ENCODE peak calls at places on chromosomes 3 and 15, in seven cellular contexts. One of them, this sample, is unnamed.

GRCh38 chr3:40800343-40800742 is 275.6 kb downstream of the ZNF621 start:
- DNase-seq in aorta: no peak
- DNase-seq in heart right ventricle: no peak
- DNase-seq in heart left ventricle: peak; percentile 35
- DNase-seq in cardiac muscle cell: peak; percentile 94
- DNase-seq in transverse colon: peak; percentile 17
- DNase-seq in OCI-LY7: no peak
- DNase-seq in this sample: peak; percentile 29

GRCh38 chr15:27036210-27036609 is 65.2 kb downstream of the GABRG3 start:
- DNase-seq in heart left ventricle: no peak
- DNase-seq in heart right ventricle: no peak
- DNase-seq in OCI-LY7: no peak
- DNase-seq in cardiac muscle cell: no peak
- DNase-seq in transverse colon: no peak
- DNase-seq in aorta: no peak
- DNase-seq in this sample: no peak

GRCh38 chr3:167728176-167728575 is 6.5 kb downstream of the PDCD10 start:
- DNase-seq in cardiac muscle cell: peak; percentile 65
- DNase-seq in aorta: no peak
- DNase-seq in OCI-LY7: no peak
- DNase-seq in heart right ventricle: no peak
- DNase-seq in heart left ventricle: no peak
- DNase-seq in transverse colon: no peak
- DNase-seq in this sample: no peak

GRCh38 chr15:89680282-89680873 is 1.2 kb upstream of the PLIN1 start:
- DNase-seq in transverse colon: peak; percentile 76
- DNase-seq in heart right ventricle: no peak
- DNase-seq in OCI-LY7: no peak
- DNase-seq in cardiac muscle cell: peak; percentile 97
- DNase-seq in heart left ventricle: peak; percentile 65
- DNase-seq in aorta: no peak
- DNase-seq in this sample: peak; percentile 74

GRCh38 chr3:189937302-189938255 is 183.1 kb downstream of the P3H2 start:
- DNase-seq in cardiac muscle cell: peak; percentile 71
- DNase-seq in aorta: no peak
- DNase-seq in transverse colon: no peak
- DNase-seq in heart left ventricle: no peak
- DNase-seq in heart right ventricle: no peak
- DNase-seq in OCI-LY7: no peak
- DNase-seq in this sample: no peak

GRCh38 chr15:56715220-56715619 is 18.1 kb downstream of the ZNF280D start:
- DNase-seq in transverse colon: no peak
- DNase-seq in cardiac muscle cell: peak; percentile 42
- DNase-seq in heart left ventricle: no peak
- DNase-seq in heart right ventricle: no peak
- DNase-seq in aorta: no peak
- DNase-seq in OCI-LY7: no peak
- DNase-seq in this sample: no peak

GRCh38 chr3:63809607-63810006 is 9.5 kb upstream of the C3orf49 start:
- DNase-seq in OCI-LY7: no peak
- DNase-seq in heart right ventricle: no peak
- DNase-seq in transverse colon: no peak
- DNase-seq in cardiac muscle cell: no peak
- DNase-seq in aorta: no peak
- DNase-seq in heart left ventricle: no peak
- DNase-seq in this sample: no peak

GRCh38 chr3:16503191-16503776 is 10.2 kb downstream of the RFTN1 start:
- DNase-seq in aorta: no peak
- DNase-seq in heart right ventricle: no peak
- DNase-seq in heart left ventricle: no peak
- DNase-seq in transverse colon: no peak
- DNase-seq in OCI-LY7: no peak
- DNase-seq in cardiac muscle cell: no peak
- DNase-seq in this sample: no peak

GRCh38 chr3:17384567-17385296 is 357.7 kb downstream of the TBC1D5 start:
- DNase-seq in transverse colon: no peak
- DNase-seq in aorta: no peak
- DNase-seq in heart left ventricle: no peak
- DNase-seq in OCI-LY7: no peak
- DNase-seq in heart right ventricle: no peak
- DNase-seq in cardiac muscle cell: peak; percentile 30
- DNase-seq in this sample: no peak

GRCh38 chr3:63076357-63076756 is 201.1 kb upstream of the CADPS start:
- DNase-seq in OCI-LY7: no peak
- DNase-seq in heart right ventricle: no peak
- DNase-seq in transverse colon: no peak
- DNase-seq in cardiac muscle cell: no peak
- DNase-seq in heart left ventricle: no peak
- DNase-seq in aorta: no peak
- DNase-seq in this sample: no peak

GRCh38 chr3:106193876-106194275 is 325.1 kb upstream of the CBLB start:
- DNase-seq in transverse colon: no peak
- DNase-seq in OCI-LY7: no peak
- DNase-seq in heart right ventricle: no peak
- DNase-seq in cardiac muscle cell: no peak
- DNase-seq in aorta: no peak
- DNase-seq in heart left ventricle: no peak
- DNase-seq in this sample: no peak

GRCh38 chr15:63077952-63078351 is 35.4 kb downstream of the TPM1 start:
- DNase-seq in transverse colon: no peak
- DNase-seq in aorta: no peak
- DNase-seq in heart left ventricle: no peak
- DNase-seq in heart right ventricle: no peak
- DNase-seq in OCI-LY7: no peak
- DNase-seq in cardiac muscle cell: no peak
- DNase-seq in this sample: no peak

GRCh38 chr15:53747501-53748068 is 11.9 kb downstream of the WDR72 start:
- DNase-seq in heart left ventricle: no peak
- DNase-seq in cardiac muscle cell: no peak
- DNase-seq in aorta: no peak
- DNase-seq in transverse colon: no peak
- DNase-seq in OCI-LY7: no peak
- DNase-seq in heart right ventricle: no peak
- DNase-seq in this sample: no peak

GRCh38 chr3:22594990-22595389 is 608.1 kb upstream of the UBE2E2 start:
- DNase-seq in cardiac muscle cell: no peak
- DNase-seq in transverse colon: no peak
- DNase-seq in OCI-LY7: no peak
- DNase-seq in heart right ventricle: no peak
- DNase-seq in heart left ventricle: no peak
- DNase-seq in aorta: no peak
- DNase-seq in this sample: no peak

GRCh38 chr3:13822042-13822441 is 57.8 kb downstream of the WNT7A start:
- DNase-seq in cardiac muscle cell: no peak
- DNase-seq in heart left ventricle: no peak
- DNase-seq in transverse colon: no peak
- DNase-seq in heart right ventricle: no peak
- DNase-seq in OCI-LY7: no peak
- DNase-seq in aorta: peak; percentile 31
- DNase-seq in this sample: no peak

GRCh38 chr15:99114511-99115299 is 9.8 kb downstream of the SYNM start:
- DNase-seq in cardiac muscle cell: no peak
- DNase-seq in heart right ventricle: peak; percentile 38
- DNase-seq in transverse colon: no peak
- DNase-seq in OCI-LY7: no peak
- DNase-seq in aorta: no peak
- DNase-seq in heart left ventricle: no peak
- DNase-seq in this sample: no peak

GRCh38 chr3:159196316-159196715 is 394.5 kb downstream of the MFSD1 start:
- DNase-seq in heart left ventricle: no peak
- DNase-seq in heart right ventricle: no peak
- DNase-seq in transverse colon: no peak
- DNase-seq in aorta: no peak
- DNase-seq in cardiac muscle cell: no peak
- DNase-seq in OCI-LY7: no peak
- DNase-seq in this sample: no peak

GRCh38 chr3:194130807-194131589 is 5.0 kb upstream of the HES1 start:
- DNase-seq in aorta: no peak
- DNase-seq in OCI-LY7: peak; percentile 83
- DNase-seq in heart right ventricle: no peak
- DNase-seq in heart left ventricle: peak; percentile 29
- DNase-seq in cardiac muscle cell: peak; percentile 38
- DNase-seq in transverse colon: peak; percentile 62
- DNase-seq in this sample: no peak

GRCh38 chr15:58882243-58882642 is 51.2 kb downstream of the SLTM start:
- DNase-seq in aorta: no peak
- DNase-seq in OCI-LY7: no peak
- DNase-seq in transverse colon: no peak
- DNase-seq in heart left ventricle: no peak
- DNase-seq in cardiac muscle cell: no peak
- DNase-seq in heart right ventricle: no peak
- DNase-seq in this sample: no peak
- H3K36me3 ChIP-seq in aorta: peaks cover 6% of the 10 kb centered on the region
- H3K36me3 ChIP-seq in OCI-LY7: peaks cover 97% of the 10 kb centered on the region
- H3K36me3 ChIP-seq in transverse colon: peaks cover 88% of the 10 kb centered on the region
- H3K36me3 ChIP-seq in heart left ventricle: peaks cover 90% of the 10 kb centered on the region
- H3K36me3 ChIP-seq in cardiac muscle cell: peaks cover 72% of the 10 kb centered on the region
- H3K36me3 ChIP-seq in heart right ventricle: peaks cover 15% of the 10 kb centered on the region
- H3K36me3 ChIP-seq in this sample: no peaks in the 10 kb centered on the region

GRCh38 chr3:30632521-30632920 is 26.1 kb downstream of the TGFBR2 start:
- DNase-seq in heart left ventricle: no peak
- DNase-seq in heart right ventricle: no peak
- DNase-seq in aorta: no peak
- DNase-seq in transverse colon: no peak
- DNase-seq in cardiac muscle cell: no peak
- DNase-seq in OCI-LY7: no peak
- DNase-seq in this sample: no peak
- H3K4me1 ChIP-seq in heart left ventricle: peaks cover 69% of the 10 kb centered on the region
- H3K4me1 ChIP-seq in heart right ventricle: peaks cover 76% of the 10 kb centered on the region
- H3K4me1 ChIP-seq in aorta: peaks cover 8% of the 10 kb centered on the region
- H3K4me1 ChIP-seq in transverse colon: peaks cover 72% of the 10 kb centered on the region
- H3K4me1 ChIP-seq in cardiac muscle cell: peaks cover 12% of the 10 kb centered on the region
- H3K4me1 ChIP-seq in OCI-LY7: peaks cover 99% of the 10 kb centered on the region
- H3K4me1 ChIP-seq in this sample: peaks cover 11% of the 10 kb centered on the region

DNA sequence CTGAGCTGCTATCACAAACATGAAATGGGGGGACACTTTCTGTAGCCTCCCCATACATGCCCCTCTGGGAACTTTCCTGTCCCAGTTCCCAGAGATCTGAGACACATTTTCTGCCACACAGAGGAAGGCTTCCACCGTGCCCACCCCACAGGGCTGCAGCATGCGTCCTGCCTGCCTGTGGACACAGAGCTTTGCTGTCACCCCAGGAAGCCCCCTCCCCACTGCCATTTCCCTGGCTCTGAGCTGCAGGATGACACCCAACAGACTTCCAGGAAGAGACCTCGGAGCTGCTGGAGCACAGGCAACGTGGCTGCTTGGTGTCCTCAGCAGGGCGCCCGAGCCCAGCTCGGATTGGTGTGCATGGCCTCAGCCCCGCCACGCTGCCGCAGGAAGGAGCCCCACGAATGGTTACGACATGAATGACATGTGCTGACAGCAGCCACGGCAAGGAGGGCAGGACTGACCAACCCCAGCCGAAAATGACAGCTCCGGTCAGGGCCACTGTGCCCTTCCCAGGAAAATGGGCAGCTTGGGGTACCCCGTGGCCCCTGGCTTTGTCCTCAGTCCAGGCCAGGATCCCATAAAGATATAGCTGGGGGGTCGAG is 81.3 kb downstream of the VGLL4 start:
- DNase-seq in heart right ventricle: no peak
- DNase-seq in transverse colon: no peak
- DNase-seq in aorta: peak; percentile 61
- DNase-seq in OCI-LY7: no peak
- DNase-seq in cardiac muscle cell: no peak
- DNase-seq in heart left ventricle: no peak
- DNase-seq in this sample: no peak
- H3K36me3 ChIP-seq in heart right ventricle: peaks cover 3% of the 10 kb centered on the region
- H3K36me3 ChIP-seq in transverse colon: no peaks in the 10 kb centered on the region
- H3K36me3 ChIP-seq in aorta: no peaks in the 10 kb centered on the region
- H3K36me3 ChIP-seq in OCI-LY7: peaks cover 46% of the 10 kb centered on the region
- H3K36me3 ChIP-seq in cardiac muscle cell: peaks cover 33% of the 10 kb centered on the region
- H3K36me3 ChIP-seq in heart left ventricle: peaks cover 23% of the 10 kb centered on the region
- H3K36me3 ChIP-seq in this sample: no peaks in the 10 kb centered on the region

DNA sequence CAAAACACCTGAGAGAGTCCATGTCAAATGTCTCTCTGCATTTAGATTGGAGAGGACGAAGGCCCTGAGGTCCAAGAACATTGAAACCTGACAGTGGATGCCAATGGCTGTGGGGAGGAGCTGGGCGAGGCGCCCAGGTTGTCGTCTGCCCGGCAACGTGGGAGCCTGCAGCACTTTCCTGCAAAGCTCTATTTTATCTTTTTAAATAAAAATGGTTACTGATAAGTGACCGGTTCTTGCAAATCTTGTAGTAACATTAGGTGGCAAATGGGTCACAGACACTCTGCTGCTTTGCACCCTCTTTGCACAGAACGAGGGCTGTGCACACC is 19.5 kb upstream of the FANCD2 start:
- DNase-seq in cardiac muscle cell: no peak
- DNase-seq in heart left ventricle: no peak
- DNase-seq in aorta: peak; percentile 27
- DNase-seq in heart right ventricle: no peak
- DNase-seq in OCI-LY7: no peak
- DNase-seq in transverse colon: no peak
- DNase-seq in this sample: no peak
- H3K4me1 ChIP-seq in cardiac muscle cell: no peaks in the 10 kb centered on the region
- H3K4me1 ChIP-seq in heart left ventricle: peaks cover 8% of the 10 kb centered on the region
- H3K4me1 ChIP-seq in aorta: no peaks in the 10 kb centered on the region
- H3K4me1 ChIP-seq in heart right ventricle: peaks cover 22% of the 10 kb centered on the region
- H3K4me1 ChIP-seq in OCI-LY7: peaks cover 23% of the 10 kb centered on the region
- H3K4me1 ChIP-seq in transverse colon: peaks cover 19% of the 10 kb centered on the region
- H3K4me1 ChIP-seq in this sample: peaks cover 3% of the 10 kb centered on the region

DNA sequence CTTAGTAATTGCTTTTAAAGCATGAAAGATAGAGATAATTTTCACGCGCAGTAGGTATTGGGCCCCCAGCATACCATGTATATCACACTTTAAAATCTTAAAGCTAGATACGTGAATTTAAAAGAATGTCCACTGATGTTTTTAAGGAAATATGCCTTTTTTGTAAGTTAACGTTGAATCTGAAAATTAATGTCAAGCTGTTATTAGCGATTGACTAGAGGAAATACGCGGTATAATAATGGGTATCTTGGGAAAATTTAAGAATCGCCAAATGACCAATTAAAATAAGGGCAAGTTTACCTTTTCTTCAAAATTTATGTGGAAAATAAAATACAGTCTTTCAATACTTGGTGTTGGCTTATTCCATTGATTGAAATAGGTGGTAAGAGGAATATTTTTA is 13.3 kb upstream of the CHD2 start:
- DNase-seq in heart right ventricle: no peak
- DNase-seq in OCI-LY7: no peak
- DNase-seq in transverse colon: no peak
- DNase-seq in aorta: no peak
- DNase-seq in cardiac muscle cell: no peak
- DNase-seq in heart left ventricle: no peak
- DNase-seq in this sample: no peak
- H3K36me3 ChIP-seq in heart right ventricle: no peaks in the 10 kb centered on the region
- H3K36me3 ChIP-seq in OCI-LY7: peaks cover 88% of the 10 kb centered on the region
- H3K36me3 ChIP-seq in transverse colon: peaks cover 16% of the 10 kb centered on the region
- H3K36me3 ChIP-seq in aorta: no peaks in the 10 kb centered on the region
- H3K36me3 ChIP-seq in cardiac muscle cell: peaks cover 48% of the 10 kb centered on the region
- H3K36me3 ChIP-seq in heart left ventricle: peaks cover 9% of the 10 kb centered on the region
- H3K36me3 ChIP-seq in this sample: no peaks in the 10 kb centered on the region

This sample was measured in uterus.